ENCODE peak calls at places on chromosome 22, in four cellular contexts. P, C, Y and E are unnamed samples.

GRCh38 chr22:44663256-44663999 is 38.6 kb upstream of the PRR5 start:
- DNase-seq in P (no peak), C (no peak), Y (no peak), E (no peak)

GRCh38 chr22:29692327-29692640 is 27.5 kb upstream of the CABP7 start:
- DNase-seq in C (no peak), P (no peak), Y (no peak), E (no peak)

GRCh38 chr22:39205344-39206021 is 39.3 kb downstream of the PDGFB start:
- DNase-seq in P (no peak), C (peak), Y (no peak), E (peak)

GRCh38 chr22:46025973-46026906 is 49.3 kb upstream of the WNT7B start:
- DNase-seq in P (no peak), Y (no peak), C (no peak), E (no peak)

GRCh38 chr22:20979243-20979809 is 2.8 kb upstream of the LZTR1 start:
- DNase-seq in Y (peak), C (no peak), P (no peak), E (peak)

GRCh38 chr22:49446145-49446758 is 381.4 kb downstream of the BRD1 start:
- DNase-seq in C (no peak), P (no peak), Y (no peak), E (no peak)

GRCh38 chr22:41557401-41558240 is 3.2 kb upstream of the CSDC2 start:
- DNase-seq in C (no peak), Y (no peak), P (no peak), E (no peak)

GRCh38 chr22:30159561-30160353 is 79.5 kb downstream of the HORMAD2 start:
- DNase-seq in P (no peak), Y (no peak), C (no peak), E (no peak)

GRCh38 chr22:49965291-49966040 is 4.9 kb downstream of the PIM3 start:
- DNase-seq in Y (peak), C (no peak), P (peak), E (no peak)

GRCh38 chr22:32446321-32446720 is 17.9 kb downstream of the BPIFC start:
- DNase-seq in C (no peak), P (no peak), Y (no peak), E (no peak)

GRCh38 chr22:30767656-30768055 is 73.0 kb downstream of the OSBP2 start:
- DNase-seq in C (no peak), Y (no peak), P (no peak), E (no peak)

GRCh38 chr22:48888466-48889208 is 939.0 kb downstream of the BRD1 start:
- DNase-seq in P (no peak), Y (no peak), C (no peak), E (no peak)

GRCh38 chr22:49023879-49024774 is 803.5 kb downstream of the BRD1 start:
- DNase-seq in Y (no peak), P (no peak), C (no peak), E (no peak)

GRCh38 chr22:48586799-48587185 is 1240.9 kb downstream of the BRD1 start:
- DNase-seq in Y (no peak), C (no peak), P (no peak), E (no peak)

GRCh38 chr22:43388420-43388851 is 23.4 kb upstream of the MPPED1 start:
- DNase-seq in Y (peak), P (peak), C (peak), E (peak)